ENCODE peak calls at places on chromosome 13, in six cellular contexts. G is activated T-cell treated with anti-CD3 and anti-CD28 coated beads for 1 hour; L is psoas muscle; U is putamen; K is activated CD4-positive, alpha-beta T cell treated with anti-CD3 and anti-CD28 coated beads, Interleukin-2, amount 10 ng/mL, durations not matched to agents 7 days and 5 days; N is C1 segment of cervical spinal cord. F is an unnamed sample.

GRCh38 chr13:110329798-110330461 is 22.8 kb downstream of the COL4A2 start:
- DNase-seq in K (no peak), U (no peak), G (no peak), L (no peak), N (no peak), F (no peak)

GRCh38 chr13:67829641-67830040 is 599.5 kb upstream of the PCDH9 start:
- DNase-seq in U (no peak), G (no peak), N (no peak), K (no peak), L (no peak), F (no peak)

GRCh38 chr13:66224644-66225043 is 1005.5 kb downstream of the PCDH9 start:
- DNase-seq in U (no peak), L (no peak), G (no peak), K (no peak), N (no peak), F (no peak)

GRCh38 chr13:113802761-113803160 is 43.7 kb downstream of the TMEM255B start:
- DNase-seq in K (no peak), U (no peak), L (no peak), G (no peak), N (no peak), F (no peak)

GRCh38 chr13:96771501-96772367 is 222.5 kb downstream of the OXGR1 start:
- DNase-seq in G (no peak), L (no peak), K (no peak), U (no peak), N (no peak), F (no peak)

GRCh38 chr13:101757446-101758039 is 305.1 kb downstream of the ITGBL1 start:
- DNase-seq in L (no peak), U (peak), K (no peak), N (no peak), G (no peak), F (peak)

GRCh38 chr13:49746111-49746510 is 46.4 kb downstream of the KPNA3 start:
- DNase-seq in G (no peak), U (no peak), K (no peak), L (no peak), N (no peak), F (no peak)

GRCh38 chr13:110010433-110011135 is 224.2 kb upstream of the IRS2 start:
- DNase-seq in N (no peak), L (no peak), U (no peak), K (no peak), G (no peak), F (no peak)

GRCh38 chr13:30725331-30726085 is 9.8 kb upstream of the ALOX5AP start:
- DNase-seq in N (no peak), K (no peak), L (no peak), U (no peak), G (no peak), F (no peak)

GRCh38 chr13:36891752-36892151 is 28.3 kb downstream of the SMAD9 start:
- DNase-seq in G (no peak), U (no peak), L (no peak), N (no peak), K (no peak), F (no peak)

GRCh38 chr13:95676100-95676774 is 702 bp upstream of the DNAJC3 start:
- DNase-seq in N (no peak), K (peak), U (no peak), L (no peak), G (no peak), F (peak)

GRCh38 chr13:35978607-35979316 is 152.4 kb downstream of the DCLK1 start:
- DNase-seq in N (no peak), L (no peak), U (peak), G (no peak), K (peak), F (peak)

GRCh38 chr13:34401741-34402140 is 540.3 kb upstream of the NBEA start:
- DNase-seq in K (no peak), N (no peak), G (no peak), U (no peak), L (no peak), F (no peak)

GRCh38 chr13:74000906-74001305 is 133.3 kb downstream of the KLF12 start:
- DNase-seq in G (no peak), L (no peak), U (no peak), K (no peak), N (no peak), F (no peak)

GRCh38 chr13:34886476-34886875 is 55.6 kb upstream of the NBEA start:
- DNase-seq in K (no peak), N (no peak), U (no peak), G (no peak), L (no peak), F (no peak)

GRCh38 chr13:113905018-113905417 is 41.1 kb upstream of the GAS6 start:
- DNase-seq in K (no peak), N (no peak), U (no peak), L (no peak), G (no peak), F (no peak)

GRCh38 chr13:41751277-41751676 is 209.6 kb downstream of the VWA8 start:
- DNase-seq in L (no peak), G (no peak), U (no peak), K (no peak), N (no peak), F (no peak)

GRCh38 chr13:108787709-108788394 is 158.4 kb downstream of the MYO16 start:
- DNase-seq in L (no peak), G (no peak), U (no peak), N (no peak), K (no peak), F (no peak)

GRCh38 chr13:30816733-30817132 is 81.4 kb downstream of the ALOX5AP start:
- DNase-seq in U (no peak), K (no peak), L (no peak), N (no peak), G (no peak), F (no peak)

GRCh38 chr13:46896346-46897138 is at the start of gene HTR2A:
- DNase-seq in N (no peak), L (no peak), U (no peak), K (peak), G (no peak), F (no peak)

GRCh38 chr13:98664047-98664446 is 87.1 kb upstream of the STK24 start:
- DNase-seq in L (no peak), N (no peak), U (peak), G (peak), K (peak), F (peak)

GRCh38 chr13:98293570-98294142 is 116.6 kb upstream of the RNF113B start:
- DNase-seq in K (no peak), U (no peak), L (no peak), G (no peak), N (no peak), F (no peak)